ENCODE peak calls at places on chromosome 2, in seven cellular contexts. F is pancreas; I is neuronal stem cell; A is CD8-positive, alpha-beta T cell; V is GM06990; S is dorsolateral prefrontal cortex; M is HCT116. P is an unnamed sample.

GRCh38 chr2:128978155-128978707 is 659.6 kb upstream of the HS6ST1 start:
- DNase-seq in F (no peak), I (no peak), A (no peak), V (no peak), S (no peak), M (no peak), P (no peak)

GRCh38 chr2:208269091-208269490 is 3.0 kb downstream of the PIKFYVE start:
- DNase-seq in F (no peak), I (no peak), A (peak), V (no peak), S (no peak), M (no peak), P (no peak)

GRCh38 chr2:46984642-46985476 is 69.3 kb upstream of the MCFD2 start:
- DNase-seq in F (no peak), I (no peak), A (no peak), V (peak), S (no peak), M (peak), P (peak)

GRCh38 chr2:128282246-128282975 is 36.3 kb downstream of the HS6ST1 start:
- DNase-seq in F (no peak), I (no peak), A (no peak), V (no peak), S (no peak), M (no peak), P (peak)

GRCh38 chr2:173339807-173340206 is 14.9 kb upstream of the CDCA7 start:
- DNase-seq in F (no peak), I (no peak), A (no peak), V (no peak), S (no peak), M (no peak), P (no peak)

GRCh38 chr2:218884519-218884918 is 3.9 kb downstream of the WNT10A start:
- DNase-seq in F (no peak), I (no peak), A (no peak), V (no peak), S (no peak), M (no peak), P (no peak)

GRCh38 chr2:45166229-45166890 is 157.1 kb upstream of the SIX2 start:
- DNase-seq in F (no peak), I (peak), A (no peak), V (no peak), S (no peak), M (no peak), P (no peak)

GRCh38 chr2:45263147-45263546 is 253.9 kb upstream of the SIX2 start:
- DNase-seq in F (no peak), I (no peak), A (no peak), V (no peak), S (no peak), M (no peak), P (no peak)

GRCh38 chr2:3606370-3607124 is 11.6 kb downstream of the COLEC11 start:
- DNase-seq in F (no peak), I (no peak), A (no peak), V (no peak), S (no peak), M (no peak), P (no peak)

GRCh38 chr2:24083567-24084385 is 858 bp downstream of the TP53I3 start:
- DNase-seq in F (peak), I (peak), A (peak), V (peak), S (peak), M (peak), P (peak)

GRCh38 chr2:241074901-241075540 is 27.1 kb downstream of the MTERF4 start:
- DNase-seq in F (no peak), I (no peak), A (no peak), V (no peak), S (no peak), M (no peak), P (no peak)
- H3K4me3 ChIP-seq in F (no peak), I (no peak), A (no peak), V (no peak), S (no peak), M (no peak), P (no peak)

DNA sequence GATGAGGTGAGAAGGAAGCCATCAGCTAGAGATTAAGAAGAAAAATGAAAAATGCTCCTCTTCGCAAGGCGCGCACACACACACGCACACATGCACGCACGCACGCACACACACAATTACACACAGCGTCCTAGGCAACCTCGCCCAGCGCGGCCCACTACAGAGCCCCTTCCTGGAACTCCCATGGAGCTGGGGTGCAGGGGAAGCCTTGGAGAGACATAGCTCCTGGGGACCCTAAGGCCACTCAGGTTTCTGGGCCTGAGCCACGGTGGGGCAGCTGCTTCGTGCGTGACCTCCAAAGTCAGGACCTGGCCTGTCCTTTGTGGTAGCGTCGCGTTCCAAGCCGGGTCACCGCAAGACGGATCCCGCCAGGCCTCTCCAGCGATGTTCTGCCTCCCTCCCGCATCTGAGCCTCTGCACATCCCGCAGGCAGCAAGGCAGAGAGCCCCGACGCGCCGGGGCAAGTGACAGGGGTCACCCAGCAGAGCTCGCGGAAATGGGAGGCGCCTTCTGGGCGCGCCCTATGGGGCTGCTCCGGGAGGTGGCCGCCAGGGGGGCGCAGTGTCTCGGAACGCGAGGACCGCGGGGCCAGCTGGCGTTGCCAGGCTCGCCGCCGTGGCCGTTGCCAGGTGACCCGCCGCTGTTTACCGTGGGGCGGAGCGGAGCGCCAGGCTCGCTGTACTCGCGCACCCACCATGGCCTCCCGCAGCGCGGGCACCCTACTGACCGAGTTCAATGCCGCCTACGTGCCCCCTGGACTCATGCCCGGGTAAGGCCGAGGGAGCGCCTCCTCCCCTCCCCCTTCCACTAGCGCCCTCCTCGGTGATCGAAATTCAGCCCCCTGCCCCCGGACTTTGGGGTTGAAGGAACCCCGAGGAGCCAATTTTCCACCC is 79.0 kb downstream of the CIB4 start:
- DNase-seq in F (peak), I (no peak), A (no peak), V (peak), S (no peak), M (peak), P (peak)
- H3K4me3 ChIP-seq in F (peak), I (no peak), A (peak), V (no peak), S (peak), M (peak), P (peak)

GRCh38 chr2:206088248-206088647 is 2.3 kb upstream of the INO80D start:
- DNase-seq in F (no peak), I (no peak), A (no peak), V (no peak), S (no peak), M (no peak), P (no peak)
- H3K4me3 ChIP-seq in F (no peak), I (no peak), A (no peak), V (no peak), S (no peak), M (no peak), P (no peak)

GRCh38 chr2:58293056-58293455 is 51.9 kb upstream of the FANCL start:
- DNase-seq in F (no peak), I (no peak), A (no peak), V (no peak), S (no peak), M (no peak), P (no peak)
- H3K4me3 ChIP-seq in F (no peak), I (no peak), A (no peak), V (no peak), S (no peak), M (no peak), P (no peak)

GRCh38 chr2:55168221-55169154 is 63.6 kb downstream of the CLHC1 start:
- DNase-seq in F (peak), I (no peak), A (peak), V (no peak), S (peak), M (peak), P (peak)
- H3K4me3 ChIP-seq in F (no peak), I (no peak), A (no peak), V (no peak), S (peak), M (no peak), P (no peak)